ENCODE peak calls at places on chromosome 6, in six cellular contexts. G is K562, D is pancreas, L is ovary, E is sigmoid colon, X is tibial artery. J is an unnamed sample. For H3K36me3, the result is how much of the 10 kb centered on the place peaks cover.

GRCh38 chr6:22558288-22558882 is 11.0 kb upstream of the HDGFL1 start:
- DNase-seq in G (no peak), L (no peak), E (no peak), D (no peak), X (no peak), J (no peak)

GRCh38 chr6:40894962-40895799 is 143.8 kb downstream of the UNC5CL start:
- DNase-seq in E (peak), D (peak), G (peak), L (peak), X (no peak), J (peak)

GRCh38 chr6:98824163-98824906 is 10.0 kb upstream of the POU3F2 start:
- DNase-seq in D (no peak), L (no peak), G (no peak), E (no peak), X (no peak), J (no peak)

GRCh38 chr6:138909975-138910374 is 78.1 kb downstream of the REPS1 start:
- DNase-seq in G (no peak), X (no peak), D (no peak), L (no peak), E (no peak), J (no peak)

GRCh38 chr6:169752074-169752623 is 727 bp downstream of the ERMARD start:
- DNase-seq in X (no peak), G (no peak), E (no peak), D (no peak), L (no peak), J (no peak)

GRCh38 chr6:117270121-117270959 is 5.0 kb downstream of the VGLL2 start:
- DNase-seq in L (no peak), X (no peak), D (peak), E (no peak), G (no peak), J (peak)

GRCh38 chr6:84667252-84668213 is 96.9 kb downstream of the TBX18 start:
- DNase-seq in D (no peak), G (no peak), E (no peak), L (no peak), X (no peak), J (no peak)

GRCh38 chr6:158972241-158973233 is 27.5 kb downstream of the RSPH3 start:
- DNase-seq in X (no peak), E (no peak), G (peak), L (no peak), D (no peak), J (no peak)

GRCh38 chr6:41462980-41463930 is 82.9 kb upstream of the FOXP4 start:
- DNase-seq in D (peak), E (peak), X (peak), L (peak), G (peak), J (peak)

GRCh38 chr6:32154514-32155161 is 697 bp downstream of the PPT2 start:
- DNase-seq in X (peak), G (peak), D (peak), L (peak), E (peak), J (peak)

GRCh38 chr6:125584468-125584939 is 164.9 kb upstream of the HEY2 start:
- DNase-seq in D (no peak), X (peak), E (no peak), L (no peak), G (no peak), J (peak)

GRCh38 chr6:115663681-115664080 is 397.0 kb downstream of the FRK start:
- DNase-seq in L (no peak), X (no peak), G (no peak), D (no peak), E (no peak), J (no peak)

GRCh38 chr6:144585217-144585814 is 300.2 kb downstream of the UTRN start:
- DNase-seq in G (peak), D (no peak), X (no peak), E (no peak), L (no peak), J (no peak)

GRCh38 chr6:82376636-82377035 is 13.0 kb downstream of the TPBG start:
- DNase-seq in D (no peak), X (no peak), E (no peak), G (no peak), L (no peak), J (no peak)

GRCh38 chr6:4134841-4135664 is at the start of gene ECI2:
- DNase-seq in G (peak), D (peak), X (peak), L (no peak), E (no peak), J (peak)

GRCh38 chr6:157579467-157580031 is 198.6 kb downstream of the ZDHHC14 start:
- DNase-seq in E (no peak), L (no peak), D (no peak), G (no peak), X (no peak), J (no peak)

GRCh38 chr6:27726620-27727023 is 185.6 kb downstream of the OR2B2 start:
- DNase-seq in E (no peak), X (no peak), D (no peak), L (no peak), G (peak), J (no peak)

GRCh38 chr6:93282521-93283031 is 136.8 kb downstream of the EPHA7 start:
- DNase-seq in E (peak), L (no peak), G (no peak), D (no peak), X (no peak), J (peak)

DNA sequence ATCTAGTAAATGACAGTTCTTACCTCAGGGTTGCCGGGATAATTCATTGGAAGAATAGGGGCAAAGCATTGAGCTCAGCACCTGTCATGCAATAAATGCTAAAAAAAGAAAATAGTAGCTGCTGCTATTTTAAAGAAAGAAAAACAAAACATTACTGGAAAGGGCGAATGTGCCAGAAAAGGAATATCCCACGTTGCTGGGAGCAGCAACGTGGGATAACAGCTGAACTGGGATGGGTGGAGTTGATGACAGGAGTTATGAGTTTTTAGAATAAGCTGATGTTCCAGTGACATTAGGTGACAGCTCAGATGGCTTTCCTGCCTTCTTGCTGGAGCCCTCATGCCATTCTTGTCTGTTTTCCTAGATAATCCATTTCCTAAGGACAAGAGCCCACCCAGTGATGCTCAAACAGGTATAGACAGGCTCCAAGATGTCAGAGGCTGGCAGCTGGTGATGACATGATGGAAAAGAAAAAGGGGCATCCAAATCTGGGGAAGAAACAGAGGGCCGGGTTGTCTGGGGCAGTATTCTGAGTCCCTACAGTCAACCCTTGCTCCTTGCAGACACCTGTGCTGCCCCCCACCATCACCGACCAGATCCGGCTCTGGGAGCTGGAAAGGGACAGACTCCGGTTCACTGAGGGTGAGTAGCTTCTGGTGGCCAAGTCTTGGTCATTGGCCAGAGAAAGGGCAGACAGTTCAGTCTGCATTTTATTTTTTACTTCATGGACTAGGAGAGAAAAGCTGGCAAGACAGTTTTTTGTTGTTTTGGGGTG is 1.1 kb upstream of the VARS2 start:
- DNase-seq in D (no peak), L (no peak), E (no peak), X (no peak), G (no peak), J (no peak)
- H3K4me3 ChIP-seq in D (peak), L (no peak), E (no peak), X (peak), G (no peak), J (peak)

DNA sequence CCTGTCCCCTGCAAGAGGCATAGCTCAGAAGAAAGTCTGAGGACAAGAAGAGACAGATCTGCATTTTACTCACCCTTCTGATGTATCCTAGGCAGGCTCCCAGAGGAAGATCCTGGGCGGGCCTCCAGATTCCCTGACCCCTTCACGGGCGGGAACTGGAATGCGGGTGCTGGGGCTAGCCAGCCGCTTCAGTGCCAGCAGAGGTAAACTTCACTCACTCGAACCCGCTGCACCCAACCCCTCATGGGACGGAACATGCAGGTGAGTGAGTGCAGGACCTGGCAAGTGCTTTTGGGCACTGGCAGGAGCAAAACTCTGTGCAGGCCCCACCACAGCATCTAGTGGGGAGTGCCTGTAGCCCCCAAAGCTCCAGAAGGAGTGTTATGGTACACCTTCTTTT is 171.8 kb downstream of the MMS22L start:
- DNase-seq in G (no peak), E (no peak), D (no peak), L (no peak), X (no peak), J (no peak)
- TF ChIP-seq CTCF in G (no peak), E (no peak), D (no peak), L (no peak), X (no peak), J (no peak)

GRCh38 chr6:163571730-163572129 is 157.2 kb downstream of the QKI start:
- DNase-seq in X (no peak), E (no peak), G (no peak), L (no peak), D (no peak), J (no peak)
- H3K36me3 ChIP-seq in X (under half), E (under half), G (half or more), L (under half), D (under half), J (half or more)

DNA sequence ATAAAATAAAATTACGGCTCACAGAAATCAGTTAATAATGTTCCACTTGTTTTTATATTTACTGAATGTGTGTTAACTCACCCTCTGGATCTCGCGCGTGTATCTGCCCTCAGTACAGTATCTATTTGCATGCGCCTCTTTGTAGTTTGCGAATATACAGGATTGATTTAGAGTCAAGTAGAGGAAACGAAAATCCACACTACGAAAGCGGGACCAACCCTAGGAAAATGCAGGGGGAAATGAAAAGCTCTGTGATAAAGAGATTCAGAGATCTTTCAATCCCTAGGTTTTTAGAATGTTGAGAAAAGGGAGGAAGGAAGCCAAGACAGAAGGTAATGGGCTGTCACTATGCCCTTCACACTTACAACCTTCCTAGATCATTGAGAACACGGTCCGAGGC is 928 bp upstream of the FUT9 start:
- DNase-seq in G (no peak), X (no peak), E (no peak), L (no peak), D (no peak), J (no peak)
- H3K4me3 ChIP-seq in G (no peak), X (no peak), E (peak), L (no peak), D (peak), J (no peak)

GRCh38 chr6:16817594-16817993 is 56.3 kb upstream of the ATXN1 start:
- DNase-seq in D (no peak), L (no peak), X (no peak), G (no peak), E (no peak), J (no peak)

GRCh38 chr6:16821834-16822264 is 60.6 kb upstream of the ATXN1 start:
- DNase-seq in D (peak), G (no peak), E (no peak), L (no peak), X (no peak), J (no peak)

GRCh38 chr6:16818992-16819626 is 57.8 kb upstream of the ATXN1 start:
- DNase-seq in G (no peak), L (no peak), X (no peak), D (no peak), E (no peak), J (no peak)

GRCh38 chr6:16822529-16822928 is 61.3 kb upstream of the ATXN1 start:
- DNase-seq in G (no peak), E (no peak), D (no peak), L (no peak), X (no peak), J (no peak)

GRCh38 chr6:16819752-16820151 is 58.5 kb upstream of the ATXN1 start:
- DNase-seq in E (no peak), D (no peak), G (no peak), X (no peak), L (no peak), J (no peak)
- TF ChIP-seq CTCF in E (no peak), D (no peak), G (peak), X (peak), L (no peak), J (no peak)

DNA sequence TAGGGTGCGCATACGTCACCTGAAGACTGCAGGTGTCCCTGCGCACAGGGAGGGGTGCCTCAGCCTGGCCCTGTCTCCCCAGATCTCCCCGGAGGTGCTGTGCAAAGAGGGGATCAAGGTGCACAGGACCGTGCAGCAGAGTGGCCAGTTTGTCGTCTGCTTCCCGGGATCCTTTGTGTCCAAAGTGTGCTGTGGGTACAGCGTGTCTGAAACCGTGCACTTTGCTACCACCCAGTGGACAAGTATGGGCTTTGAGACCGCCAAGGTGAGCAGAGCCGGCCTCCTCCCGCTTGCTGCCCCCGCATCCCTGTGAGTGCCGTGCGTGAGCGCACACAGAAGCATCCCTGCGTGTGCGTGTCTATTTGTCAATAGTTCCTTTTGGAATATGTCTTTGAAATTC is 150.7 kb downstream of the DTNBP1 start:
- DNase-seq in X (no peak), D (no peak), L (no peak), E (no peak), G (peak), J (no peak)
- H3K36me3 ChIP-seq in X (half or more), D (under half), L (under half), E (under half), G (half or more), J (under half)

J was measured in psoas muscle.